ENCODE peak calls at places on chromosomes 6 and 20, in five cellular contexts. S is HepG2, O is H1, W is K562, M is A549. D is an unnamed sample.

GRCh38 chr6:143698759-143699750 is 21.3 kb downstream of the PHACTR2 start:
- DNase-seq in S (peak; percentile 29), O (no peak), W (peak; percentile 22), M (no peak), D (no peak)

GRCh38 chr6:135578976-135579375 is 81.4 kb upstream of the AHI1 start:
- DNase-seq in S (no peak), O (no peak), W (no peak), M (no peak), D (no peak)

GRCh38 chr6:152301021-152301805 is 335.9 kb downstream of the SYNE1 start:
- DNase-seq in S (peak; percentile 89), O (no peak), W (no peak), M (no peak), D (no peak)

GRCh38 chr6:22102671-22103070 is 194.2 kb downstream of the PRL start:
- DNase-seq in S (no peak), O (no peak), W (no peak), M (no peak), D (peak; percentile 68)

GRCh38 chr6:150263765-150264415 is 104.9 kb upstream of the IYD start:
- DNase-seq in S (no peak), O (no peak), W (no peak), M (no peak), D (no peak)

GRCh38 chr20:24684421-24684871 is 215.0 kb downstream of the SYNDIG1 start:
- DNase-seq in S (no peak), O (no peak), W (no peak), M (no peak), D (no peak)

GRCh38 chr6:70520575-70520974 is 46.2 kb upstream of the SDHAF4 start:
- DNase-seq in S (peak; percentile 3), O (no peak), W (peak; percentile 7), M (peak; percentile 1), D (no peak)

GRCh38 chr6:14453712-14454466 is 336.3 kb downstream of the CD83 start:
- DNase-seq in S (no peak), O (no peak), W (no peak), M (no peak), D (no peak)

GRCh38 chr6:127976796-127977195 is 75.9 kb upstream of the THEMIS start:
- DNase-seq in S (no peak), O (no peak), W (no peak), M (no peak), D (no peak)

GRCh38 chr6:128029841-128030240 is 129.0 kb upstream of the THEMIS start:
- DNase-seq in S (no peak), O (no peak), W (no peak), M (no peak), D (no peak)

GRCh38 chr6:15513131-15513771 is 149.6 kb downstream of the DTNBP1 start:
- DNase-seq in S (no peak), O (no peak), W (no peak), M (no peak), D (no peak)

GRCh38 chr6:16681260-16681873 is 79.9 kb downstream of the ATXN1 start:
- DNase-seq in S (peak; percentile 94), O (no peak), W (no peak), M (peak; percentile 58), D (no peak)
- TF ChIP-seq HDAC2 in S (peak; percentile 47), O (no peak), W (no peak), M (no peak), D (no peak)

DNA sequence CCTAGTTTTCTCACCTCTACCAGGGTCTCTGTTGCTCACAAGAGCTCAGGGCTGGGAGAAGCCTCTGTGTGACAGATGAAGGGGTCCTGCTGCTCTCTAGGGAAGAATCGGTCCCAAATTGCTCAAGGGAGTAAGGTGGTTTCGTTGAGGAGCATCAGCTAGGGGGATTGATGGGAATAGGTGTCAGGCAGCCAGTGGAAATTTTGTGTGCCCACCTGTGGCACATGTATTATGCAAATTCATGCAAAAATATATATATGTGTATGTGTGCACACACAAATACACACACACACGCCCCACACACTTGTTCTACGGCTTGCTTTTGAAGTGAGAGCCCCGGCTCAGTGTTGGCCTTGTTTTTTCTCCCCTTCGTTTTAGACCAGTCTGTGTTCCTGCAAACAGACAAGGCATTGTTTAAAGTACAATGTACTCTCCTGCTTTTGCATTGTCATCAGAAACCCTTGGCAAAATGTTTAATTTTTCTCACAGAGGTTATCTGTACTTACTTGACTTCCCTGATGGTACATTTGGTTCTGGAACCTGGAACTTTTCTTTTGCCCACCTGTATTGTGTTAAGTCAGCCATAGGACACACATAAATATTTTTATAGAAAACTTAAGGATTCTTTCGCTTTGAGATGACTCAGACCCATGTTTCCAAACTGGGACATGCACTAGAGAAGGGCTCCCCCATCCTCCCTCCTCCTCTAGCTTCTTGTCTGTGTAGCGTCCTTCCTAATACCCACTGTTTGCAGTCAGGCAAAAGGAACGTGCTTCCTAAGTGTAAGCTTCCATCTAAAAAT is 26.7 kb downstream of the FOXO3 start:
- DNase-seq in S (peak; percentile 75), O (no peak), W (no peak), M (no peak), D (no peak)
- TF ChIP-seq HDAC2 in S (no peak), O (no peak), W (no peak), M (no peak), D (no peak)

GRCh38 chr6:43669050-43669921 is 18.3 kb downstream of the MRPS18A start:
- DNase-seq in S (no peak), O (no peak), W (no peak), M (no peak), D (no peak)

GRCh38 chr6:43670623-43670986 is 17.0 kb downstream of the MRPS18A start:
- DNase-seq in S (no peak), O (no peak), W (no peak), M (no peak), D (no peak)

GRCh38 chr6:43669922-43670622 is 17.5 kb downstream of the MRPS18A start:
- DNase-seq in S (no peak), O (no peak), W (peak; percentile 60), M (no peak), D (no peak)

GRCh38 chr6:43671801-43672690 is 15.5 kb downstream of the MRPS18A start:
- DNase-seq in S (peak; percentile 88), O (no peak), W (no peak), M (no peak), D (no peak)

GRCh38 chr6:43671011-43671800 is 16.4 kb downstream of the MRPS18A start:
- DNase-seq in S (no peak), O (no peak), W (no peak), M (no peak), D (no peak)
- TF ChIP-seq HDAC2 in S (no peak), O (no peak), W (no peak), M (no peak), D (no peak)

GRCh38 chr6:118281291-118281690 is 266.8 kb upstream of the PLN start:
- DNase-seq in S (peak; percentile 11), O (no peak), W (no peak), M (no peak), D (no peak)

GRCh38 chr6:118284736-118285360 is 263.2 kb upstream of the PLN start:
- DNase-seq in S (no peak), O (no peak), W (no peak), M (no peak), D (no peak)

GRCh38 chr6:118285791-118286190 is 262.3 kb upstream of the PLN start:
- DNase-seq in S (no peak), O (no peak), W (no peak), M (no peak), D (no peak)

GRCh38 chr6:118280210-118280609 is 267.9 kb upstream of the PLN start:
- DNase-seq in S (no peak), O (no peak), W (no peak), M (no peak), D (peak; percentile 45)

GRCh38 chr6:118283759-118284158 is 264.3 kb upstream of the PLN start:
- DNase-seq in S (peak; percentile 59), O (no peak), W (peak; percentile 43), M (peak; percentile 9), D (no peak)
- TF ChIP-seq HDAC2 in S (no peak), O (no peak), W (no peak), M (no peak), D (no peak)

DNA sequence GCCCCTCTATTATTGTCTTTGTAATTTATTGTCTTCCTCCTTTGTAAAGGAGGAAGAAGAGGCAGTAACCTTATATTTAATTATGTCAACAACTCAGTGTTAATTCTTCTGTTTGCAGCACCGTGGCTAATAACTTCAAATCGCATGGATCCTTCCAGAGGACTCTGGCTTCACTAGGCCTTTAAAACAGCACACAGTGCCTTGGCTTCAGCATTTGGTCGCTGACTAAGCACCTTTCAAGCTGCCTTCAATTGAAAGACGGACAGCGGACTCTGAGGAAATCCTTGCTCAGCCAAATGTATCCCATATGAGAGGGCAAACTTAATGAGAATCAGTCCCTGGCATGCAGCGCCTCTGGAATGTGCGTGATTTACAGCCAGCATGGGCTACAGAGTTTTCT is 64.2 kb downstream of the SGK1 start:
- DNase-seq in S (peak; percentile 41), O (no peak), W (no peak), M (no peak), D (no peak)
- TF ChIP-seq HDAC2 in S (no peak), O (no peak), W (no peak), M (no peak), D (no peak)

GRCh38 chr6:5466459-5466858 is 205.1 kb downstream of the FARS2 start:
- DNase-seq in S (no peak), O (no peak), W (no peak), M (no peak), D (no peak)
- TF ChIP-seq HDAC2 in S (no peak), O (no peak), W (no peak), M (no peak), D (no peak)

DNA sequence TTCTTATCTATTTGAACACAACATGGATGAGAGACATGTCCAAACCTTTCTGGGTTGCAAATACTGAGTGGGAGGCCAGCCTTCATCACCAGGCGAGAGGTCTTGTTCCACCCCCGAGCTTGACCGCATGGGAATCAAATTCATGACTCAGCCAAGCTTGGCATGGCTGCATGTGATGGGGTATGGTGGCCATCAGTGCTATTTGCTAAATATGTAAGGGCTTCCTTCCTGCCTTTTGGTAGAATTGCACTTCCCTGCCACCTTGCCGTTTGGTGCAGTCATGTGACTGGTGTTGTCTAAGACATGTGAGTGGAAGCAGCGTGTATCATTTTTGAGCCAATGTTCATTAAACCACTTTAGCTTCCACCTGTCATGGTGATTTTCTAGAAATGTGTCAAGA is 508.9 kb upstream of the SULF2 start:
- DNase-seq in S (no peak), O (no peak), W (no peak), M (no peak), D (no peak)
- TF ChIP-seq HDAC2 in S (no peak), O (no peak), W (no peak), M (no peak), D (no peak)

GRCh38 chr20:22207280-22207679 is 377.1 kb downstream of the FOXA2 start:
- DNase-seq in S (no peak), O (no peak), W (peak; percentile 26), M (no peak), D (no peak)
- TF ChIP-seq HDAC2 in S (no peak), O (no peak), W (no peak), M (no peak), D (no peak)

DNA sequence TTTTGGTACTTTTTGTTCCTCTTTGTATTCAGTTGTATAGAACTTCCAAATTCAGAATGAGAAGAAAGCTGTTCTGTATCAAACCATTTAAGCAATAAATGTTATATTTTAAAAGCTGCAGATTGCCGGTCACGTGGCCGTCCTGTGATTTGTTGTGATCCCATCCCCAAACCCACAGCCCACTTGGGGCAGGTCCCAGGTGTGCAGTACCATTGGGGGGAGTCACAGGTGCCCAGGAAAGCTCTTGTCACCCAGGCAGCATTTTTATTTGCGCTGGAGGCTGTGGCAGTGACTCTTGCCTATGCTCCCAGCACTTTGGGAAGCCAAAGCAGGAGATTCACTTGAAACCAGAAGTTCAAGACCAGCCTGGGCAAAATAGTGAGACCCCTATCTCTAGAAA is 61.1 kb downstream of the SSR1 start:
- DNase-seq in S (no peak), O (no peak), W (no peak), M (no peak), D (no peak)
- TF ChIP-seq HDAC2 in S (no peak), O (no peak), W (no peak), M (no peak), D (no peak)